ENCODE peak calls at places on chromosomes 6 and 20, in five cellular contexts. Z is NCI-H748 treated with DMSO at 0.1 percent for 48 hours, N is islet precursor cell, Q is cerebellar cortex, P is foreskin fibroblast. O is an unnamed sample.
A peak's percentile ranks its signal among the peaks of the same experiment; 100 is the strongest.

GRCh38 chr6:161618816-161619454 is 345.1 kb upstream of the AGPAT4 start:
- DNase-seq in Q (peak; percentile 92), Z (peak; percentile 11), N (peak; percentile 76), P (peak; percentile 46), O (no peak)

GRCh38 chr6:28258877-28259777 is at the start of gene NKAPL:
- DNase-seq in Z (no peak), Q (peak; percentile 64), P (peak; percentile 70), N (no peak), O (no peak)

GRCh38 chr6:144413418-144413817 is 128.3 kb downstream of the UTRN start:
- DNase-seq in N (no peak), Q (no peak), P (no peak), Z (no peak), O (no peak)

GRCh38 chr6:142943746-142944125 is 1.2 kb downstream of the HIVEP2 start:
- DNase-seq in Q (peak; percentile 63), N (peak; percentile 59), P (no peak), Z (no peak), O (no peak)

GRCh38 chr6:27205375-27206278 is 41.9 kb upstream of the PRSS16 start:
- DNase-seq in Z (no peak), N (peak; percentile 62), Q (no peak), P (no peak), O (no peak)

GRCh38 chr6:142417331-142417750 is 115.5 kb downstream of the ADGRG6 start:
- DNase-seq in N (no peak), Z (no peak), Q (no peak), P (no peak), O (no peak)

GRCh38 chr6:1624848-1625341 is 15.2 kb downstream of the FOXC1 start:
- DNase-seq in Z (no peak), Q (no peak), P (no peak), N (peak; percentile 72), O (no peak)

GRCh38 chr20:34514897-34515483 is 1.2 kb upstream of the DYNLRB1 start:
- DNase-seq in P (peak; percentile 16), Z (no peak), Q (no peak), N (no peak), O (no peak)

GRCh38 chr6:12506211-12506610 is 210.4 kb upstream of the PHACTR1 start:
- DNase-seq in N (no peak), Q (no peak), P (no peak), Z (no peak), O (no peak)

GRCh38 chr6:166608819-166609218 is 18.2 kb downstream of the RPS6KA2 start:
- DNase-seq in Z (no peak), P (no peak), Q (no peak), N (no peak), O (no peak)

GRCh38 chr20:32984196-32984595 is 20.0 kb downstream of the SUN5 start:
- DNase-seq in P (no peak), Q (no peak), N (no peak), Z (no peak), O (no peak)

GRCh38 chr20:45621593-45621992 is 7.9 kb upstream of the WFDC10A start:
- DNase-seq in Q (no peak), Z (no peak), P (no peak), N (no peak), O (no peak)

GRCh38 chr20:40630723-40631631 is 58.1 kb downstream of the MAFB start:
- DNase-seq in Z (no peak), P (no peak), Q (no peak), N (peak; percentile 48), O (no peak)

GRCh38 chr6:9295641-9296040 is 860.3 kb upstream of the SLC35B3 start:
- DNase-seq in Q (no peak), P (peak; percentile 4), Z (no peak), N (no peak), O (no peak)

GRCh38 chr20:45229264-45230056 is 8.3 kb downstream of the SEMG2 start:
- DNase-seq in Z (no peak), Q (peak; percentile 7), N (no peak), P (no peak), O (peak; percentile 31)

GRCh38 chr6:44481056-44481455 is 93.5 kb downstream of the CDC5L start:
- DNase-seq in Q (no peak), Z (no peak), N (no peak), P (no peak), O (no peak)

GRCh38 chr6:23403458-23403857 is 722.6 kb upstream of the NRSN1 start:
- DNase-seq in Z (no peak), P (no peak), N (no peak), Q (no peak), O (no peak)